ENCODE peak calls at places on chromosomes 5 and 9, in four cellular contexts. One of them, this sample, is unnamed.

GRCh38 chr5:72160959-72161358 is 53.7 kb downstream of the MAP1B start:
- DNase-seq in ELR: peak; percentile 69
- DNase-seq in activated gamma-delta T cell treated with anti-CD3 and anti-CD28 coated beads, Interleukin-2, amount 50 U/mL, for 16 hours: no peak
- DNase-seq in AG09309: no peak
- DNase-seq in this sample: no peak

GRCh38 chr9:100619194-100619593 is 41.3 kb downstream of the CAVIN4 start:
- DNase-seq in ELR: no peak
- DNase-seq in activated gamma-delta T cell treated with anti-CD3 and anti-CD28 coated beads, Interleukin-2, amount 50 U/mL, for 16 hours: no peak
- DNase-seq in AG09309: no peak
- DNase-seq in this sample: no peak

GRCh38 chr9:117672397-117672796 is 31.8 kb upstream of the TLR4 start:
- DNase-seq in ELR: peak; percentile 57
- DNase-seq in activated gamma-delta T cell treated with anti-CD3 and anti-CD28 coated beads, Interleukin-2, amount 50 U/mL, for 16 hours: no peak
- DNase-seq in AG09309: no peak
- DNase-seq in this sample: no peak

GRCh38 chr5:150484964-150485769 is 22.8 kb upstream of the NDST1 start:
- DNase-seq in ELR: no peak
- DNase-seq in activated gamma-delta T cell treated with anti-CD3 and anti-CD28 coated beads, Interleukin-2, amount 50 U/mL, for 16 hours: no peak
- DNase-seq in AG09309: no peak
- DNase-seq in this sample: no peak

GRCh38 chr5:15499528-15500325 is at the start of gene FBXL7:
- DNase-seq in ELR: peak; percentile 86
- DNase-seq in activated gamma-delta T cell treated with anti-CD3 and anti-CD28 coated beads, Interleukin-2, amount 50 U/mL, for 16 hours: no peak
- DNase-seq in AG09309: no peak
- DNase-seq in this sample: no peak

GRCh38 chr9:84304166-84304565 is 36.4 kb downstream of the SLC28A3 start:
- DNase-seq in ELR: no peak
- DNase-seq in activated gamma-delta T cell treated with anti-CD3 and anti-CD28 coated beads, Interleukin-2, amount 50 U/mL, for 16 hours: no peak
- DNase-seq in AG09309: no peak
- DNase-seq in this sample: no peak

GRCh38 chr5:74149395-74149794 is 491.1 kb downstream of the ENC1 start:
- DNase-seq in ELR: peak; percentile 77
- DNase-seq in activated gamma-delta T cell treated with anti-CD3 and anti-CD28 coated beads, Interleukin-2, amount 50 U/mL, for 16 hours: no peak
- DNase-seq in AG09309: no peak
- DNase-seq in this sample: no peak

GRCh38 chr5:55176176-55176818 is 3.3 kb upstream of the CDC20B start:
- DNase-seq in ELR: peak; percentile 80
- DNase-seq in activated gamma-delta T cell treated with anti-CD3 and anti-CD28 coated beads, Interleukin-2, amount 50 U/mL, for 16 hours: no peak
- DNase-seq in AG09309: no peak
- DNase-seq in this sample: no peak

GRCh38 chr5:127290019-127290945 is at the start of gene MEGF10:
- DNase-seq in ELR: peak; percentile 60
- DNase-seq in activated gamma-delta T cell treated with anti-CD3 and anti-CD28 coated beads, Interleukin-2, amount 50 U/mL, for 16 hours: no peak
- DNase-seq in AG09309: no peak
- DNase-seq in this sample: no peak

GRCh38 chr5:56950626-56951130 is 1.2 kb downstream of the MIER3 start:
- DNase-seq in ELR: peak; percentile 75
- DNase-seq in activated gamma-delta T cell treated with anti-CD3 and anti-CD28 coated beads, Interleukin-2, amount 50 U/mL, for 16 hours: peak; percentile 12
- DNase-seq in AG09309: peak; percentile 21
- DNase-seq in this sample: no peak

GRCh38 chr5:59873113-59873512 is 20.4 kb downstream of the PDE4D start:
- DNase-seq in ELR: peak; percentile 82
- DNase-seq in activated gamma-delta T cell treated with anti-CD3 and anti-CD28 coated beads, Interleukin-2, amount 50 U/mL, for 16 hours: no peak
- DNase-seq in AG09309: peak; percentile 35
- DNase-seq in this sample: no peak

GRCh38 chr9:99601506-99601905 is 220.2 kb upstream of the NR4A3 start:
- DNase-seq in ELR: no peak
- DNase-seq in activated gamma-delta T cell treated with anti-CD3 and anti-CD28 coated beads, Interleukin-2, amount 50 U/mL, for 16 hours: no peak
- DNase-seq in AG09309: no peak
- DNase-seq in this sample: no peak

GRCh38 chr9:117224676-117225075 is 190.2 kb downstream of the ASTN2 start:
- DNase-seq in ELR: no peak
- DNase-seq in activated gamma-delta T cell treated with anti-CD3 and anti-CD28 coated beads, Interleukin-2, amount 50 U/mL, for 16 hours: no peak
- DNase-seq in AG09309: no peak
- DNase-seq in this sample: no peak

GRCh38 chr9:82148849-82149544 is 160.4 kb downstream of the SPATA31D1 start:
- DNase-seq in ELR: no peak
- DNase-seq in activated gamma-delta T cell treated with anti-CD3 and anti-CD28 coated beads, Interleukin-2, amount 50 U/mL, for 16 hours: no peak
- DNase-seq in AG09309: peak; percentile 95
- DNase-seq in this sample: no peak

GRCh38 chr9:101212661-101213060 is 172.1 kb downstream of the BAAT start:
- DNase-seq in ELR: no peak
- DNase-seq in activated gamma-delta T cell treated with anti-CD3 and anti-CD28 coated beads, Interleukin-2, amount 50 U/mL, for 16 hours: no peak
- DNase-seq in AG09309: no peak
- DNase-seq in this sample: no peak

GRCh38 chr5:143878430-143878829 is 66.5 kb downstream of the HMHB1 start:
- DNase-seq in ELR: no peak
- DNase-seq in activated gamma-delta T cell treated with anti-CD3 and anti-CD28 coated beads, Interleukin-2, amount 50 U/mL, for 16 hours: no peak
- DNase-seq in AG09309: no peak
- DNase-seq in this sample: no peak

GRCh38 chr9:128280084-128280622 is 4.1 kb downstream of the SWI5 start:
- DNase-seq in ELR: no peak
- DNase-seq in activated gamma-delta T cell treated with anti-CD3 and anti-CD28 coated beads, Interleukin-2, amount 50 U/mL, for 16 hours: no peak
- DNase-seq in AG09309: no peak
- DNase-seq in this sample: no peak